ENCODE peak calls at places on chromosome 17, in seven cellular contexts. O is nephron progenitor cell, R is HFFc6, S is lower lobe of right lung, D is AG04450, M is cardiac fibroblast, B is tibial nerve. P is an unnamed sample.

GRCh38 chr17:42260318-42260717 is 15.9 kb downstream of the STAT5B start:
- DNase-seq in R (no peak), O (no peak), M (no peak), B (no peak), S (no peak), D (no peak), P (no peak)

GRCh38 chr17:48577330-48577945 is 712 bp downstream of the HOXB4 start:
- DNase-seq in B (no peak), S (no peak), M (no peak), R (no peak), O (peak), D (no peak), P (no peak)

GRCh38 chr17:37088459-37088858 is 139.7 kb downstream of the AATF start:
- DNase-seq in D (no peak), O (no peak), M (no peak), B (no peak), R (no peak), S (no peak), P (no peak)

GRCh38 chr17:56943505-56944125 is 17.2 kb downstream of the COIL start:
- DNase-seq in B (no peak), O (no peak), M (no peak), S (no peak), R (no peak), D (no peak), P (no peak)

GRCh38 chr17:72404872-72405271 is 284.1 kb downstream of the SOX9 start:
- DNase-seq in O (no peak), B (no peak), S (no peak), M (peak), R (peak), D (no peak), P (no peak)

GRCh38 chr17:34547453-34548063 is 31.8 kb upstream of the TMEM132E start:
- DNase-seq in B (no peak), M (no peak), R (no peak), O (no peak), S (no peak), D (no peak), P (no peak)

GRCh38 chr17:13306310-13306962 is 288.6 kb upstream of the ELAC2 start:
- DNase-seq in D (peak), O (peak), B (no peak), R (peak), M (peak), S (no peak), P (no peak)

GRCh38 chr17:47841488-47842308 is 625 bp upstream of the SCRN2 start:
- DNase-seq in O (no peak), R (no peak), D (no peak), M (no peak), S (no peak), B (no peak), P (no peak)

GRCh38 chr17:64200080-64201042 is 62.7 kb downstream of the TEX2 start:
- DNase-seq in M (peak), D (no peak), O (no peak), B (no peak), S (no peak), R (no peak), P (peak)

GRCh38 chr17:30344283-30345088 is 10.6 kb upstream of the TMIGD1 start:
- DNase-seq in S (peak), B (no peak), M (peak), O (no peak), R (no peak), D (no peak), P (no peak)

GRCh38 chr17:4711671-4712111 is 1.3 kb downstream of the ARRB2 start:
- DNase-seq in D (no peak), S (peak), O (no peak), R (no peak), B (no peak), M (no peak), P (no peak)

GRCh38 chr17:80885922-80886582 is 105.6 kb upstream of the CHMP6 start:
- DNase-seq in R (no peak), D (no peak), S (peak), M (no peak), O (no peak), B (no peak), P (no peak)

GRCh38 chr17:12545877-12546513 is 119.7 kb upstream of the MYOCD start:
- DNase-seq in R (peak), O (peak), D (no peak), B (no peak), S (no peak), M (peak), P (peak)

GRCh38 chr17:19648475-19649406 is at the start of gene ALDH3A2:
- DNase-seq in R (peak), O (peak), D (peak), S (peak), M (peak), B (peak), P (peak)

GRCh38 chr17:71724339-71724738 is 396.5 kb upstream of the SOX9 start:
- DNase-seq in M (no peak), R (no peak), S (no peak), D (no peak), B (no peak), O (no peak), P (no peak)

GRCh38 chr17:66747561-66748275 is 87.2 kb upstream of the CACNG5 start:
- DNase-seq in D (peak), B (no peak), R (peak), O (no peak), M (peak), S (no peak), P (no peak)

GRCh38 chr17:55210292-55210691 is 54.5 kb upstream of the HLF start:
- DNase-seq in D (no peak), O (no peak), M (no peak), B (no peak), R (no peak), S (no peak), P (no peak)

GRCh38 chr17:76493505-76494167 is 7.6 kb downstream of the RHBDF2 start:
- DNase-seq in R (no peak), D (no peak), B (no peak), S (no peak), M (no peak), O (no peak), P (no peak)

GRCh38 chr17:76080207-76080933 is 1.4 kb downstream of the ZACN start:
- DNase-seq in R (no peak), O (peak), M (no peak), S (no peak), B (no peak), D (no peak), P (no peak)

GRCh38 chr17:5587431-5588032 is 3.2 kb upstream of the NLRP1 start:
- DNase-seq in B (no peak), M (peak), O (peak), D (peak), R (peak), S (no peak), P (peak)

GRCh38 chr17:60817187-60817586 is 139.5 kb downstream of the BCAS3 start:
- DNase-seq in R (peak), O (no peak), M (peak), S (no peak), D (peak), B (no peak), P (no peak)

GRCh38 chr17:39950871-39951348 is 11.9 kb upstream of the GSDMA start:
- DNase-seq in D (no peak), B (no peak), S (no peak), M (peak), O (peak), R (no peak), P (no peak)

GRCh38 chr17:39156491-39156890 is 5.1 kb upstream of the PLXDC1 start:
- DNase-seq in S (no peak), M (no peak), R (peak), O (no peak), D (no peak), B (no peak), P (no peak)

GRCh38 chr17:8315740-8316217 is 5.7 kb downstream of the ARHGEF15 start:
- DNase-seq in S (no peak), O (peak), D (no peak), R (no peak), M (no peak), B (no peak), P (no peak)

GRCh38 chr17:28327031-28327607 is 8.1 kb downstream of the TMEM97 start:
- DNase-seq in M (no peak), R (no peak), B (no peak), D (no peak), S (no peak), O (no peak), P (no peak)

GRCh38 chr17:8353736-8354135 is 14.1 kb downstream of the ODF4 start:
- DNase-seq in O (no peak), D (no peak), M (no peak), B (no peak), S (no peak), R (no peak), P (no peak)

GRCh38 chr17:82108999-82109480 is 11.0 kb upstream of the FASN start:
- DNase-seq in B (no peak), R (no peak), O (no peak), M (no peak), D (no peak), S (peak), P (no peak)

GRCh38 chr17:76511562-76512365 is 10.5 kb upstream of the RHBDF2 start:
- DNase-seq in R (no peak), O (no peak), M (peak), S (no peak), D (no peak), B (no peak), P (no peak)

GRCh38 chr17:67801626-67802175 is 23.6 kb upstream of the BPTF start:
- DNase-seq in R (no peak), B (no peak), D (no peak), O (no peak), S (no peak), M (no peak), P (no peak)
- TF ChIP-seq CTCF in R (peak), B (no peak), D (no peak), O (no peak), S (no peak), M (peak), P (no peak)

DNA sequence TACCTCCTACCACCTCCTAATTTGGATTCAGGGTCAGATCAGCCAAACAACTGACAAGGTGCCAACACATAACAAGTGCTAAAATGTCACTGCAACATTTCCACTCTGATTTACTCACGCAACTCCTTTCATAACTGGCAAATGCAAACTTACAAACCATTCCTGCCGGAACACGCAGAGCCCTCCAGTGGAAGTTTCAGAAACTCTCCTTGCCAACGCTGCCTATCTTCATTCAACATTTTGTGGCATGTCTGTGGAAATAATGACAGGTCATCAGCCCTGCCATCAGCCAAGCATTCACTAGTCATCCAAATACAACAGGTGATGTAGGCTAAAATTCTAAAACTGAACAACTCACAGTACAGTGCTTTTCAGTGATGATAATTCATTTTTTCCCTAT is 37.7 kb upstream of the OR3A1 start:
- DNase-seq in M (no peak), B (no peak), S (no peak), O (no peak), D (no peak), R (no peak), P (no peak)
- TF ChIP-seq CTCF in M (no peak), B (no peak), S (no peak), O (no peak), D (no peak), R (peak), P (no peak)

DNA sequence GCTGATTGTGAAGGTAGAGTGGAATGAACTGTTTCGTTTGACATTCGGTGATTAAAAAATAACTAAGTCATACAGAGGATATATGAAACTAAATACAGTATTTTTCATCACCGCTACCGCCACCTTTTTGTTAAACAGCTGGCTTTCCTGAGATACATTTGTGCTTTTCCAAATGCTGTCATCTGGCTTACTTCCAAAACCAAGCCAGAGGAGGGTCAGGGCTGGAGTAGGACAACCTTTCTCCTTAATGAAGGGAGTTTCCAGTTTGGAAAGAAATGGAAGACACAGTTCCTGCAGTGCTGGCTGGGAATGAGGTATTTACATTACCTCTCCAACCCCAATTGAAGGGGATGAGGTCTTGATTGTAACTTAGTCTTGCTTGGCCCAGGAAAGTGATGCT is 3.2 kb downstream of the TNRC6C start:
- DNase-seq in D (no peak), R (no peak), M (no peak), O (no peak), B (no peak), S (no peak), P (no peak)
- TF ChIP-seq CTCF in D (no peak), R (no peak), M (no peak), O (no peak), B (no peak), S (no peak), P (no peak)

GRCh38 chr17:7109461-7110322 is 4.9 kb downstream of the ASGR2 start:
- DNase-seq in B (no peak), S (no peak), M (no peak), D (no peak), O (no peak), R (no peak), P (peak)
- TF ChIP-seq CTCF in B (no peak), S (no peak), M (no peak), D (no peak), O (no peak), R (no peak), P (no peak)

GRCh38 chr17:57994436-57994835 is 6.4 kb upstream of the VEZF1 start:
- DNase-seq in S (no peak), D (no peak), B (no peak), O (no peak), M (no peak), R (no peak), P (no peak)
- TF ChIP-seq CTCF in S (no peak), D (no peak), B (no peak), O (no peak), M (no peak), R (no peak), P (no peak)

DNA sequence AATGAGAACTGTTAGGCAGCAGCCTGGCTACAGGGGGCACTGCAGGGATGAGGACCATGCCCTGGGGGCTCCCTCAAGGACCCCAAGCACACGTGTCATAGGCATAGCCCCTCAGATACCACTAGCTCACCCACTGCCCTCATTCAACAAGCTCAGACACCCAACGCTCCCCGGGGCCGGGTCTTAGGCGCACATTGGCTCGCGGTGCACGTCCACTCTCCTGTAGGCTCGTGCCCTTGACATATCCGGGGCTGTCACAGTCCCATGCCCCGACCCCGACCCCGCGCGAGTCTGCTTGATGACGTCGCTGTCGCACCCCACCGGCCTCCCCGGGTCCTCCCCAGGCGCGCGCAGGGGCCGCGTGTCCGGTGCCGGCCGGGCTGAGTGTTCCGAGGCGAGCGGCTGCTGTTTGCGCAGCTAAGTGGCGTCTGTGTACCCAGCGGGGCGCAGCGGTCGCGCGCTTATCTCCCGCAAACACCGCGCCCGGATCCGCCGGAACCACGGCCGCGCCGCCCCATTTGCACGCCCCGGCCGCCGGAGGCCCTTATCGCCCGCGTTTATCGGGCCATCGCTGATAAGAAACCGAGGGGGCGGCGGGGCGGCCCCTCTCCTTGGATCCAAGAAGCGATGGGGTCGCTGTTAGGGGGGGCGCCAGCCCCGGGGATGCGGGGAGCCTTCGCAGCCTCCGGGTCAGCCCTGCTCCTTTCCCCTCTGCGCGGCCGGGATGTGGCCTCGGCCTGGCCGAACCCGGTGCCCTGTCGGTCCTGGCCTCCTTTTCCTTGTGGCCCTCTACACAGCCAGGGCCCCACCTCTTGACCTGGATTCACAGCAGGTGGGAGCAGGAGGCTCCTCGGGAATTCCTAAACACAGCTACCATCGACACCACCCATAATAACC is 20.7 kb upstream of the NAGS start:
- DNase-seq in D (no peak), R (no peak), O (peak), M (no peak), S (peak), B (no peak), P (no peak)
- TF ChIP-seq CTCF in D (peak), R (peak), O (peak), M (peak), S (peak), B (no peak), P (no peak)

GRCh38 chr17:31405941-31406371 is 14.5 kb downstream of the RAB11FIP4 start:
- DNase-seq in R (no peak), B (no peak), S (no peak), O (no peak), M (no peak), D (no peak), P (no peak)
- TF ChIP-seq CTCF in R (no peak), B (no peak), S (no peak), O (no peak), M (no peak), D (no peak), P (no peak)